ENCODE peak calls at places on chromosome 7, in six cellular contexts. K, V, N, D, P and Q are unnamed samples.

GRCh38 chr7:22083711-22084289 is 138.1 kb upstream of the CDCA7L start:
- DNase-seq in K (no peak), V (peak; percentile 18), N (no peak), D (no peak), P (no peak), Q (no peak)

GRCh38 chr7:70042533-70042932 is 444.3 kb downstream of the AUTS2 start:
- DNase-seq in K (no peak), V (peak; percentile 75), N (no peak), D (no peak), P (no peak), Q (no peak)

GRCh38 chr7:1974714-1975113 is 258.0 kb downstream of the MAD1L1 start:
- DNase-seq in K (no peak), V (no peak), N (no peak), D (no peak), P (peak; percentile 64), Q (no peak)

GRCh38 chr7:134845461-134845860 is 66.0 kb downstream of the CALD1 start:
- DNase-seq in K (no peak), V (no peak), N (no peak), D (no peak), P (no peak), Q (no peak)

GRCh38 chr7:102874166-102874829 is 38.5 kb upstream of the LRRC17 start:
- DNase-seq in K (no peak), V (peak; percentile 89), N (no peak), D (no peak), P (no peak), Q (no peak)

GRCh38 chr7:70829221-70830059 is 302.5 kb upstream of the GALNT17 start:
- DNase-seq in K (peak; percentile 72), V (peak; percentile 64), N (peak; percentile 93), D (peak; percentile 72), P (peak; percentile 79), Q (peak; percentile 45)

GRCh38 chr7:80172387-80172786 is 37.8 kb downstream of the GNAI1 start:
- DNase-seq in K (no peak), V (no peak), N (no peak), D (no peak), P (no peak), Q (no peak)

GRCh38 chr7:124662937-124663336 is 102.7 kb downstream of the GPR37 start:
- DNase-seq in K (no peak), V (peak; percentile 20), N (no peak), D (no peak), P (no peak), Q (no peak)

GRCh38 chr7:149317986-149318672 is 56.1 kb downstream of the ZNF783 start:
- DNase-seq in K (no peak), V (no peak), N (peak; percentile 81), D (no peak), P (no peak), Q (no peak)

GRCh38 chr7:66627876-66628360 is 763 bp upstream of the KCTD7 start:
- DNase-seq in K (no peak), V (no peak), N (no peak), D (no peak), P (no peak), Q (no peak)

GRCh38 chr7:155775691-155776090 is 36.6 kb downstream of the SHH start:
- DNase-seq in K (no peak), V (no peak), N (no peak), D (no peak), P (no peak), Q (no peak)

GRCh38 chr7:70434821-70435220 is 697.1 kb upstream of the GALNT17 start:
- DNase-seq in K (no peak), V (no peak), N (no peak), D (no peak), P (no peak), Q (no peak)

GRCh38 chr7:95546647-95547046 is 49.7 kb downstream of the PDK4 start:
- DNase-seq in K (no peak), V (no peak), N (no peak), D (no peak), P (no peak), Q (no peak)

GRCh38 chr7:137820677-137821420 is 25.9 kb downstream of the DGKI start:
- DNase-seq in K (no peak), V (peak; percentile 68), N (peak; percentile 59), D (peak; percentile 62), P (peak; percentile 76), Q (no peak)

GRCh38 chr7:137818036-137818435 is 28.7 kb downstream of the DGKI start:
- DNase-seq in K (no peak), V (peak; percentile 44), N (no peak), D (no peak), P (no peak), Q (no peak)

GRCh38 chr7:137816696-137817320 is 30.0 kb downstream of the DGKI start:
- DNase-seq in K (no peak), V (peak; percentile 46), N (no peak), D (no peak), P (no peak), Q (no peak)

GRCh38 chr7:137825489-137825888 is 21.3 kb downstream of the DGKI start:
- DNase-seq in K (no peak), V (no peak), N (no peak), D (no peak), P (no peak), Q (no peak)

DNA sequence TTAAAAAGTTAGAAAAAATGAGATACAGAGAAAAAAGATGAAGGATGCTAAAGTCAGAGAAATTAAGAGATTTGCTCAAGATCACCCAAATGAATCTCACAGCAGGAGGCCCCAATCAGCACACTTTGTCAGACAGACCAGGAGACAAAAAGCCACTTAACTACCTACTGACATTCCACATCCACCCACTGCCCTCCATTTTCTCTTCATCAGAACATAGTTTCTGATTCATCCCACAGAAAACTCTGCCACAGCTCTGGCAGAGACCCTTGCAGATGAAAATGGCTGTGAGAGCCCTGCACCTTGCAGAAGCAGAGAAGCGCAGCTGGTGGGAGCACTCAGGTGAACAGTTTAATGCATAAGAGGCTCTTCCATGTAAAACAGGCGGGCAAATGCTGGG is 26.6 kb downstream of the DGKI start:
- DNase-seq in K (no peak), V (no peak), N (no peak), D (no peak), P (no peak), Q (no peak)
- H3K27ac ChIP-seq in K (no peak overlapping the region), V (no peak overlapping the region), N (no peak overlapping the region), D (no peak overlapping the region), P (no peak overlapping the region), Q (no peak overlapping the region)

GRCh38 chr7:47501406-47501805 is 80.5 kb downstream of the TNS3 start:
- DNase-seq in K (no peak), V (peak; percentile 94), N (no peak), D (no peak), P (no peak), Q (no peak)
- H3K27ac ChIP-seq in K (peak overlapping the region; percentile 58), V (peak overlapping the region; percentile 49), N (no peak overlapping the region), D (no peak overlapping the region), P (no peak overlapping the region), Q (no peak overlapping the region)

GRCh38 chr7:28908775-28909174 is 49.4 kb downstream of the TRIL start:
- DNase-seq in K (no peak), V (no peak), N (no peak), D (no peak), P (no peak), Q (no peak)

GRCh38 chr7:28900311-28900710 is 57.8 kb downstream of the TRIL start:
- DNase-seq in K (no peak), V (no peak), N (no peak), D (no peak), P (no peak), Q (no peak)

GRCh38 chr7:28903779-28904538 is 54.2 kb downstream of the TRIL start:
- DNase-seq in K (no peak), V (peak; percentile 5), N (no peak), D (no peak), P (no peak), Q (no peak)

DNA sequence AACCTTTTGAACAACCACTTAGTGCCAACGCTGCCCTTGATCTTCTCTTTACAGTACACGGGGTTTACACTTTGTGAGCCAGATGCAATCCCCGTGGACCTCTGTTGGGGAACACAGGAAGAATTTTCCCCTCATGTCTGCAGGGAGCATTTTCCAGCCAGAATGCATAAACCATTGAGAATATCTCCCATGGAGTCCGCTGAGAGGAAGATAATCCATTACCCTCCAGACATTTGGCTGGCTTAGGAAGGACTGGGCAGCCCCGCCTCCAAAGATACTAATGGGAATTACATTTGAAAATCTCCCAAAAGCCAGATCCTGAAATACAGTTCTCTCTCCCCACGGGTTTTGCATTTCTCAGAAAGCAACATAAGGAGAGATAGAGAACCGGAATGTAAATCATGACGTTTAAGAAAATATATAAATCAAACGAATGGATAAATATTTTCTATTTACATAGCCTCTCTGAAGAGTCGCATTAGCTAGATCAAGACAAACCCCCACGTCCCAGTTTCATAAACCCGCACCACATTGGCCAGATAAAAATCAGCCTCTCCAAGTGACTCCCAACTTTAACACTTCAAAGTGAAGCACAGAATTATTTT is 53.5 kb downstream of the TRIL start:
- DNase-seq in K (no peak), V (peak; percentile 12), N (no peak), D (no peak), P (no peak), Q (no peak)
- H3K27ac ChIP-seq in K (no peak overlapping the region), V (no peak overlapping the region), N (no peak overlapping the region), D (no peak overlapping the region), P (no peak overlapping the region), Q (no peak overlapping the region)

GRCh38 chr7:865921-866320 is 10.4 kb upstream of the GET4 start:
- DNase-seq in K (no peak), V (no peak), N (no peak), D (no peak), P (peak; percentile 48), Q (no peak)
- H3K27ac ChIP-seq in K (peak overlapping the region; percentile 65), V (peak overlapping the region; percentile 95), N (no peak overlapping the region), D (no peak overlapping the region), P (no peak overlapping the region), Q (no peak overlapping the region)

DNA sequence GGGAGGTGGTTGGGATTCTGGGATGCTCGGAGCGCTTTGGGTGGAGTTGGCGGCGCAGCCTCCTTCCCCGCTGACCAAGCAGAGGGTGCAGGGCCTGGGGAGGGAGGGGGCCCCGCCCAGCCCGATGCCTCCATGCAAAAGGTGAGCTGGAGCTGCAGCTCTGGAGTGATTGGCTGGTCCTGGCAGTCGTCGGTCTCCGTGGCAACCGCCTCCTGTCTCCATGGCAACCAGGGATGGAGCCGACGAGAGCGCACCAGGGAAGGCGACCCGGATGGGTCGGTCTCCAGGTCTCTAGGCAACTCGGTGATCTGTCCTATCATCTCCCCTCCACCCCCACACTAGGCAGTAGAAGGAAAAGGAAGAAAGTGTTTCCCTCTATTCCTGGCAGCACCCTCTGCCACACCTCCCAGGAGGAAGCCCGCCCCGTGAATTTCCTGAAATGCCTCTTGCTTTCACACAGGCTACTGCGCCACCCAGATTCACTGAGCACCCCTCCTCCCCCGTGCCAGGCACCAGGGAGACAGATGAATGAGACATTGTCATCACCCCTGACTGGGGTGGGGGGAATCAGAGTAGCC is 634 bp upstream of the NACAD start:
- DNase-seq in K (peak; percentile 56), V (peak; percentile 50), N (peak; percentile 97), D (peak; percentile 98), P (peak; percentile 69), Q (peak; percentile 95)
- H3K27ac ChIP-seq in K (peak overlapping the region; percentile 67), V (no peak overlapping the region), N (no peak overlapping the region), D (peak overlapping the region; percentile 99), P (no peak overlapping the region), Q (peak overlapping the region; percentile 100)

GRCh38 chr7:38220452-38220851 is 42.4 kb downstream of the STARD3NL start:
- DNase-seq in K (no peak), V (no peak), N (no peak), D (no peak), P (no peak), Q (no peak)
- H3K27ac ChIP-seq in K (peak overlapping the region; percentile 32), V (no peak overlapping the region), N (no peak overlapping the region), D (no peak overlapping the region), P (no peak overlapping the region), Q (no peak overlapping the region)

GRCh38 chr7:90246184-90246583 is 1.2 kb downstream of the CFAP69 start:
- DNase-seq in K (no peak), V (peak; percentile 61), N (peak; percentile 54), D (no peak), P (no peak), Q (no peak)
- H3K27ac ChIP-seq in K (no peak overlapping the region), V (no peak overlapping the region), N (no peak overlapping the region), D (no peak overlapping the region), P (no peak overlapping the region), Q (no peak overlapping the region)